ENCODE peak calls at places on chromosomes 3 and 15, in five cellular contexts. L, E, D, Q and X are unnamed samples.

GRCh38 chr3:45236964-45237363 is 10.9 kb upstream of the TMEM158 start:
- DNase-seq in L (no peak), E (no peak), D (peak; percentile 24), Q (no peak), X (peak; percentile 24)

GRCh38 chr15:85955501-85956391 is 123.9 kb upstream of the AGBL1 start:
- DNase-seq in L (no peak), E (peak; percentile 32), D (peak; percentile 23), Q (no peak), X (peak; percentile 10)

GRCh38 chr3:50639055-50639494 is 22.1 kb downstream of the MAPKAPK3 start:
- DNase-seq in L (no peak), E (no peak), D (no peak), Q (no peak), X (peak; percentile 9)

GRCh38 chr3:82100378-82100777 is 338.9 kb upstream of the GBE1 start:
- DNase-seq in L (no peak), E (no peak), D (peak; percentile 5), Q (no peak), X (peak; percentile 47)

GRCh38 chr3:61524933-61525332 is 36.4 kb upstream of the PTPRG start:
- DNase-seq in L (no peak), E (no peak), D (no peak), Q (no peak), X (no peak)

GRCh38 chr3:42022355-42022754 is 60.5 kb upstream of the ULK4 start:
- DNase-seq in L (no peak), E (no peak), D (no peak), Q (no peak), X (no peak)

GRCh38 chr3:41026394-41027177 is 172.7 kb upstream of the CTNNB1 start:
- DNase-seq in L (peak; percentile 18), E (peak; percentile 74), D (peak; percentile 60), Q (no peak), X (peak; percentile 91)

GRCh38 chr3:42725454-42725853 is 22.9 kb upstream of the HHATL start:
- DNase-seq in L (no peak), E (no peak), D (no peak), Q (no peak), X (no peak)

GRCh38 chr3:146536681-146537080 is 7.7 kb downstream of the PLSCR1 start:
- DNase-seq in L (no peak), E (no peak), D (no peak), Q (no peak), X (no peak)

GRCh38 chr3:66386925-66387650 is 113.7 kb downstream of the LRIG1 start:
- DNase-seq in L (no peak), E (no peak), D (no peak), Q (no peak), X (peak; percentile 73)

GRCh38 chr3:169232863-169233262 is 430.6 kb downstream of the MECOM start:
- DNase-seq in L (no peak), E (no peak), D (no peak), Q (no peak), X (no peak)

GRCh38 chr3:107211608-107212007 is 165.6 kb upstream of the CCDC54 start:
- DNase-seq in L (no peak), E (no peak), D (no peak), Q (no peak), X (no peak)

GRCh38 chr15:62519900-62520299 is 354.8 kb upstream of the C2CD4B start:
- DNase-seq in L (no peak), E (no peak), D (no peak), Q (no peak), X (no peak)

GRCh38 chr3:183224180-183224579 is 28.9 kb upstream of the B3GNT5 start:
- DNase-seq in L (no peak), E (no peak), D (no peak), Q (no peak), X (no peak)

GRCh38 chr3:133669949-133670524 is 8.3 kb upstream of the TOPBP1 start:
- DNase-seq in L (no peak), E (no peak), D (no peak), Q (no peak), X (no peak)

DNA sequence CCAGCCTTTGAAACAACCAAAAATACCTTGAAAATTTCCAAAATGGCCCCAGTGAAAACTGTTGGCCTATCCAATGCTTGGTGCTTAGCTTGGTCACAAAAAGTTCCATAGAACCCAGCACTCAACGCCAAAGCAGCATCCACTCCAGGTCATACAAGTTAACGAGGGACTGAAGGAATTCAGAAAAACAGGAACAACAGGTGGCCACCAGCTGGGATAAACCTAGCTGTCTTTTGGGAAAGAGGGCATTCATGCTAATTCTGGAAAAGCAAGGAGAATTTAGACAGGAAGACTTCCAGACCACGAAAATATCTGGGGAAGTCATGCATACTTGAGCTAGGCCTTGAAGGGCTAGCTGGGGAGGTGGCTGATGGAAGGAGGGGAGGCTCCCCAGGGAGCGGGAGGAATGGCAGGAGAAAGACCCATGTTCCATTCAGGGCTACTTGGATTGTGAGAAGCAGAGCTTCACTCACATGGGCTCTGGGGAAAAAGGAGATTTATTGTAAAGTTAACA is 28.6 kb downstream of the COLQ start:
- DNase-seq in L (no peak), E (no peak), D (no peak), Q (no peak), X (no peak)
- H3K4me1 ChIP-seq in L (peaks cover 6% of the 10 kb centered on the region), E (no peaks in the 10 kb centered on the region), D (no peaks in the 10 kb centered on the region), Q (no peaks in the 10 kb centered on the region), X (peaks cover 33% of the 10 kb centered on the region)

GRCh38 chr3:126768903-126769302 is 64.9 kb downstream of the CHCHD6 start:
- DNase-seq in L (no peak), E (no peak), D (no peak), Q (no peak), X (no peak)

GRCh38 chr3:126773167-126773566 is 69.1 kb downstream of the CHCHD6 start:
- DNase-seq in L (no peak), E (no peak), D (no peak), Q (no peak), X (no peak)

GRCh38 chr3:126773783-126774182 is 69.7 kb downstream of the CHCHD6 start:
- DNase-seq in L (no peak), E (no peak), D (no peak), Q (no peak), X (no peak)

GRCh38 chr3:126766653-126767052 is 62.6 kb downstream of the CHCHD6 start:
- DNase-seq in L (no peak), E (no peak), D (no peak), Q (no peak), X (no peak)

DNA sequence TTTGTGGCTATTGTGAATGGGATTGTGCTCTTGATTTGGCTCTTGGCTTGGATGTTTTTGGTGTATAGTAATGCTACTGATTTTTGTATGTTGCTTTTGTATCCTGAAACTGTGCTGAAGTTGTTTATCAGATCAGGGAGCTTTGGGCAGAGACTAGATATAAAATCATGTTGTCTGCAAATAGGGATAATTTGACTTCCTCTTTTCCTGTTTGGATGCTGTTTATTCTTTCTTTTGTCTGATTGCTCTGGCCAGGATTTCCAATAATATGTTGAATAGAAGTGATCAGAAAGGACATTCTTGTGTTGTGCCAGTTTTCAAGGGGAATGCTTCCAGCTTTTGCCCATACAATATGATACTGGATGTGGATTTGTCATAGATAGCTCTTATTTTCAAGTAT is 66.1 kb downstream of the CHCHD6 start:
- DNase-seq in L (no peak), E (no peak), D (no peak), Q (no peak), X (no peak)
- H3K9me3 ChIP-seq in L (no peaks in the 10 kb centered on the region), E (no peaks in the 10 kb centered on the region), D (no peaks in the 10 kb centered on the region), Q (no peaks in the 10 kb centered on the region), X (peaks cover 3% of the 10 kb centered on the region)

GRCh38 chr15:56808160-56808559 is 74.9 kb upstream of the ZNF280D start:
- DNase-seq in L (no peak), E (no peak), D (no peak), Q (no peak), X (no peak)

GRCh38 chr15:56804279-56804678 is 71.0 kb upstream of the ZNF280D start:
- DNase-seq in L (no peak), E (no peak), D (no peak), Q (no peak), X (no peak)

GRCh38 chr15:56804908-56805307 is 71.6 kb upstream of the ZNF280D start:
- DNase-seq in L (no peak), E (no peak), D (no peak), Q (no peak), X (no peak)

GRCh38 chr15:56806147-56806536 is 72.8 kb upstream of the ZNF280D start:
- DNase-seq in L (no peak), E (no peak), D (no peak), Q (no peak), X (no peak)

GRCh38 chr15:56805466-56806146 is 72.3 kb upstream of the ZNF280D start:
- DNase-seq in L (no peak), E (peak; percentile 14), D (peak; percentile 71), Q (no peak), X (peak; percentile 42)
- H3K4me3 ChIP-seq in L (no peak overlapping the region), E (no peak overlapping the region), D (peak overlapping the region; percentile 20), Q (no peak overlapping the region), X (peak overlapping the region; percentile 34)

DNA sequence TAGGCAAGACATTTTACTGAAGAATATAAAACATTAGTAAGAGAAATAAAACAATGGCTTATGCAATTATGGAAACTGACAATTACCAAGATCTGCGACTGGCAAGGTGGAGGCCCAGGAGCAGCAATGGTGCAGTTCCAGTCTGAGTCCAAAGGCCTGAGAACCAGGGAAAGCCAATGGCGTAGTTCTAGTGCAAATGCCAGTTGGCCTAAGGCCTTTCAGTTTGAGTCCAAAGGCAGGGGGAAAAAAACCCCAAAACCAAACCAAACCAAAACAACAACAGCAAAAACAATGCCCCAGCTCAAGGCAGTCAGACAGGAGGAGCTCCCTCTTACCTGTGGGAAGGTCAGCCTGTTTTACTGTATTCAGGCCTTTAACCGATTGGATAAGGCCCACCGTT is 72.6 kb downstream of the ST6GAL1 start:
- DNase-seq in L (no peak), E (no peak), D (no peak), Q (no peak), X (no peak)
- H3K4me1 ChIP-seq in L (no peaks in the 10 kb centered on the region), E (no peaks in the 10 kb centered on the region), D (no peaks in the 10 kb centered on the region), Q (peaks cover 36% of the 10 kb centered on the region), X (peaks cover 4% of the 10 kb centered on the region)